ENCODE peak calls at places on chromosomes 1 and 21, in ten cellular contexts. E, T, F, C, H, P, Q, U, S and D are unnamed samples.

GRCh38 chr1:164683235-164683634 is 124.3 kb downstream of the PBX1 start:
- DNase-seq in E (no peak), T (no peak), F (no peak), C (no peak), H (no peak), P (no peak), Q (no peak), U (no peak), S (no peak), D (no peak)

GRCh38 chr21:37829447-37829846 is 86.8 kb downstream of the KCNJ6 start:
- DNase-seq in E (no peak), T (no peak), F (no peak), C (no peak), H (peak; percentile 60), P (peak; percentile 74), Q (no peak), U (no peak), S (peak; percentile 48), D (peak; percentile 78)

GRCh38 chr1:236904874-236905741 is 99.1 kb downstream of the MT1HL1 start:
- DNase-seq in E (no peak), T (no peak), F (no peak), C (no peak), H (no peak), P (peak; percentile 85), Q (peak; percentile 85), U (no peak), S (peak; percentile 66), D (peak; percentile 67)

GRCh38 chr1:46526013-46526688 is 25.3 kb downstream of the KNCN start:
- DNase-seq in E (no peak), T (no peak), F (peak; percentile 36), C (no peak), H (no peak), P (no peak), Q (no peak), U (no peak), S (no peak), D (no peak)

GRCh38 chr1:116666747-116667576 is 571 bp downstream of the IGSF3 start:
- DNase-seq in E (peak; percentile 10), T (no peak), F (peak; percentile 45), C (peak; percentile 45), H (peak; percentile 21), P (no peak), Q (no peak), U (peak; percentile 33), S (no peak), D (no peak)

GRCh38 chr1:208243522-208243850 is 698 bp downstream of the PLXNA2 start:
- DNase-seq in E (peak; percentile 15), T (no peak), F (no peak), C (no peak), H (no peak), P (peak; percentile 30), Q (no peak), U (no peak), S (peak; percentile 57), D (no peak)

GRCh38 chr1:189673223-189673622 is 804.4 kb downstream of the BRINP3 start:
- DNase-seq in E (no peak), T (no peak), F (no peak), C (no peak), H (no peak), P (no peak), Q (no peak), U (peak; percentile 32), S (peak; percentile 18), D (no peak)

GRCh38 chr1:65717815-65718454 is 74.8 kb upstream of the PDE4B start:
- DNase-seq in E (no peak), T (no peak), F (no peak), C (no peak), H (no peak), P (peak; percentile 57), Q (peak; percentile 13), U (peak; percentile 2), S (peak; percentile 47), D (peak; percentile 56)

GRCh38 chr1:32242341-32242851 is 4.6 kb upstream of the FAM167B start:
- DNase-seq in E (no peak), T (no peak), F (no peak), C (no peak), H (no peak), P (peak; percentile 40), Q (no peak), U (no peak), S (no peak), D (peak; percentile 32)

GRCh38 chr1:9691726-9692125 is 40.2 kb downstream of the PIK3CD start:
- DNase-seq in E (no peak), T (no peak), F (no peak), C (no peak), H (no peak), P (peak; percentile 28), Q (no peak), U (no peak), S (no peak), D (no peak)